ENCODE peak calls at places on chromosomes 3 and 15, in nine cellular contexts. E is T1000, D is astrocyte of the spinal cord, M is GM12865, B is HEK293T, F is iris pigment epithelial cell, H is stomach, R is bronchial epithelial cell, L is AG08395. N is an unnamed sample.

GRCh38 chr15:86526938-86527735 is 447.5 kb downstream of the AGBL1 start:
- DNase-seq in E (no peak), D (no peak), M (no peak), B (no peak), F (no peak), H (no peak), R (no peak), L (no peak), N (no peak)

GRCh38 chr3:44915702-44916438 is 41.5 kb downstream of the TGM4 start:
- DNase-seq in E (no peak), D (peak), M (no peak), B (no peak), F (peak), H (no peak), R (no peak), L (peak), N (no peak)

GRCh38 chr15:65869954-65870871 is 922 bp downstream of the RAB11A start:
- DNase-seq in E (no peak), D (peak), M (peak), B (peak), F (peak), H (peak), R (peak), L (peak), N (no peak)

GRCh38 chr3:72860053-72860452 is 11.8 kb upstream of the SHQ1 start:
- DNase-seq in E (no peak), D (no peak), M (no peak), B (no peak), F (no peak), H (no peak), R (no peak), L (no peak), N (no peak)

GRCh38 chr15:68330911-68331310 is 53.4 kb downstream of the FEM1B start:
- DNase-seq in E (no peak), D (peak), M (no peak), B (no peak), F (no peak), H (no peak), R (no peak), L (no peak), N (no peak)

GRCh38 chr3:132205609-132206008 is 111.6 kb upstream of the ACP3 start:
- DNase-seq in E (no peak), D (no peak), M (no peak), B (no peak), F (no peak), H (no peak), R (no peak), L (peak), N (no peak)

GRCh38 chr3:61182648-61183047 is 68.6 kb downstream of the FHIT start:
- DNase-seq in E (no peak), D (no peak), M (peak), B (no peak), F (no peak), H (no peak), R (no peak), L (no peak), N (no peak)

GRCh38 chr15:69869881-69870465 is 227.7 kb downstream of the TLE3 start:
- DNase-seq in E (no peak), D (no peak), M (no peak), B (no peak), F (no peak), H (no peak), R (no peak), L (no peak), N (no peak)

GRCh38 chr15:98770984-98771383 is 122.6 kb downstream of the IGF1R start:
- DNase-seq in E (no peak), D (no peak), M (no peak), B (no peak), F (no peak), H (no peak), R (no peak), L (no peak), N (no peak)

GRCh38 chr3:13657660-13658435 is 108.9 kb downstream of the FBLN2 start:
- DNase-seq in E (peak), D (peak), M (peak), B (peak), F (peak), H (peak), R (peak), L (peak), N (no peak)

GRCh38 chr3:15401936-15402335 is 25.4 kb downstream of the METTL6 start:
- DNase-seq in E (no peak), D (no peak), M (no peak), B (no peak), F (no peak), H (no peak), R (no peak), L (no peak), N (no peak)

GRCh38 chr3:50345586-50345985 is at the start of gene ZMYND10:
- DNase-seq in E (peak), D (peak), M (peak), B (peak), F (no peak), H (peak), R (peak), L (peak), N (no peak)

GRCh38 chr3:58670506-58671125 is 4.0 kb upstream of the FAM3D start:
- DNase-seq in E (no peak), D (no peak), M (no peak), B (no peak), F (no peak), H (no peak), R (no peak), L (no peak), N (no peak)

GRCh38 chr3:109927161-109927560 is 589.8 kb upstream of the DPPA4 start:
- DNase-seq in E (peak), D (peak), M (peak), B (no peak), F (peak), H (no peak), R (peak), L (peak), N (peak)

GRCh38 chr15:84880822-84881519 is 3.5 kb upstream of the SLC28A1 start:
- DNase-seq in E (no peak), D (no peak), M (no peak), B (no peak), F (no peak), H (no peak), R (no peak), L (no peak), N (no peak)

GRCh38 chr3:40456279-40456939 is 730 bp upstream of the RPL14 start:
- DNase-seq in E (no peak), D (no peak), M (no peak), B (no peak), F (no peak), H (no peak), R (no peak), L (no peak), N (no peak)

GRCh38 chr15:72135719-72136118 is 17.5 kb downstream of the SENP8 start:
- DNase-seq in E (no peak), D (no peak), M (no peak), B (no peak), F (peak), H (no peak), R (no peak), L (no peak), N (no peak)

GRCh38 chr15:71937650-71938311 is 127.4 kb downstream of the NR2E3 start:
- DNase-seq in E (no peak), D (no peak), M (peak), B (no peak), F (no peak), H (no peak), R (no peak), L (no peak), N (no peak)

GRCh38 chr15:36782681-36783080 is 203.3 kb downstream of the CDIN1 start:
- DNase-seq in E (no peak), D (no peak), M (no peak), B (no peak), F (no peak), H (no peak), R (no peak), L (no peak), N (no peak)

N was measured in AG04449.